ENCODE peak calls at places on chromosome 4, in nine cellular contexts. K is cardiac fibroblast, U is H9, X is fibroblast of pulmonary artery, T is WERI-Rb-1, M is IMR-90, C is cardiac muscle cell, J is OCI-LY7, W is GM20000. G is an unnamed sample.

GRCh38 chr4:110120506-110120905 is 77.9 kb downstream of the ELOVL6 start:
- DNase-seq in U (no peak), X (no peak), J (no peak), M (no peak), W (no peak), C (no peak), K (no peak), T (no peak), G (no peak)

GRCh38 chr4:67198757-67199156 is 346.5 kb downstream of the CENPC start:
- DNase-seq in C (peak; percentile 48), X (peak; percentile 77), W (no peak), K (peak; percentile 63), T (peak; percentile 30), J (peak; percentile 4), U (peak; percentile 31), M (no peak), G (no peak)

GRCh38 chr4:127251423-127251822 is 381.3 kb upstream of the INTU start:
- DNase-seq in K (no peak), U (no peak), C (no peak), J (no peak), M (peak; percentile 62), X (peak; percentile 34), T (no peak), W (no peak), G (no peak)

GRCh38 chr4:74631338-74631737 is 163.0 kb downstream of the BTC start:
- DNase-seq in J (no peak), T (no peak), M (no peak), C (no peak), U (no peak), X (peak; percentile 79), K (peak; percentile 91), W (no peak), G (no peak)

GRCh38 chr4:133156096-133156495 is 7.0 kb downstream of the PCDH10 start:
- DNase-seq in W (no peak), K (no peak), M (no peak), U (no peak), J (no peak), X (no peak), C (no peak), T (no peak), G (no peak)

GRCh38 chr4:85724801-85725548 is 250.0 kb downstream of the ARHGAP24 start:
- DNase-seq in T (no peak), K (no peak), J (peak; percentile 49), W (no peak), M (no peak), U (no peak), C (no peak), X (peak; percentile 60), G (no peak)

GRCh38 chr4:147924604-147925412 is 192.9 kb downstream of the ARHGAP10 start:
- DNase-seq in T (peak; percentile 60), W (no peak), K (peak; percentile 42), J (no peak), M (peak; percentile 40), X (peak; percentile 60), U (peak; percentile 58), C (peak; percentile 39), G (peak; percentile 14)

GRCh38 chr4:171794528-171794927 is 18.7 kb upstream of the GALNTL6 start:
- DNase-seq in T (peak; percentile 14), M (no peak), W (no peak), X (no peak), C (peak; percentile 27), U (no peak), K (no peak), J (no peak), G (no peak)

GRCh38 chr4:84167579-84167978 is 331.5 kb downstream of the NKX6-1 start:
- DNase-seq in U (peak; percentile 69), W (no peak), J (no peak), T (peak; percentile 80), M (no peak), X (no peak), K (no peak), C (peak; percentile 25), G (no peak)

GRCh38 chr4:167221074-167221473 is 13.2 kb downstream of the SPOCK3 start:
- DNase-seq in K (no peak), W (no peak), M (no peak), U (no peak), J (no peak), T (no peak), C (no peak), X (no peak), G (no peak)

GRCh38 chr4:2948895-2949781 is 14.1 kb downstream of the NOP14 start:
- DNase-seq in J (peak; percentile 31), M (no peak), T (peak; percentile 62), U (peak; percentile 41), W (no peak), C (peak; percentile 51), X (peak; percentile 41), K (peak; percentile 43), G (peak; percentile 32)
- TF ChIP-seq CTCF in J (peak; percentile 69), M (peak; percentile 22), T (peak; percentile 90), U (peak; percentile 59), W (peak; percentile 26), C (peak; percentile 36), X (peak; percentile 54), K (peak; percentile 46), G (peak; percentile 76)

GRCh38 chr4:99857302-99857701 is 36.9 kb downstream of the LAMTOR3 start:
- DNase-seq in K (no peak), C (no peak), X (no peak), T (no peak), J (no peak), W (no peak), M (no peak), U (no peak), G (no peak)

GRCh38 chr4:99856166-99856565 is 38.1 kb downstream of the LAMTOR3 start:
- DNase-seq in K (peak; percentile 64), C (no peak), W (no peak), T (no peak), J (no peak), U (no peak), X (peak; percentile 62), M (peak; percentile 50), G (peak; percentile 15)

GRCh38 chr4:99853993-99854392 is 37.4 kb downstream of the DAPP1 start:
- DNase-seq in X (no peak), J (no peak), T (no peak), U (no peak), K (no peak), W (no peak), M (no peak), C (no peak), G (no peak)

GRCh38 chr4:99853190-99853589 is 36.6 kb downstream of the DAPP1 start:
- DNase-seq in J (no peak), W (no peak), M (no peak), T (no peak), K (no peak), U (no peak), C (no peak), X (no peak), G (no peak)

DNA sequence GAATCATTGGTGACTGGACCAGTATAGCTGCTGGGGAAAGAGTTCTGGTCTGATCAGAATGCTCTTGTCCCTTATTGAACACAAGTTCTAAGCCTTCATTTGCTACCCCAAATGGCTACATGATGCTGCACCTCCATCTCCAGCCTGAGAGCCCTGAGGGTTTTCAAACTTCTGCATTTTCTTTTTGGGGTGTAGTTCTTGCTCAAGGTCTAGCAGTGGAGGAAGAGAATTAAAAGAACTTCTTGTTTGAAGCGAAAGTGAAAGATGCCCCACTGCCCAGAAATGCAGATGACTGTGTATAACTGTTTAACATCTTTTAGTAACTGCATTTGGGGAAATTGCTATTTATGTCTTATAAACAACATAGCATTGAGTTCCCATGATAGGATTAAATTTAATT is 38.5 kb downstream of the LAMTOR3 start:
- DNase-seq in J (peak; percentile 48), K (no peak), X (no peak), M (no peak), U (no peak), T (no peak), W (peak; percentile 34), C (no peak), G (no peak)
- TF ChIP-seq CTCF in J (no peak), K (no peak), X (no peak), M (no peak), U (no peak), T (no peak), W (no peak), C (no peak), G (no peak)

GRCh38 chr4:105140684-105141490 is 5.8 kb upstream of the TET2 start:
- DNase-seq in K (peak; percentile 51), T (peak; percentile 43), U (no peak), J (peak; percentile 55), W (peak; percentile 31), M (no peak), X (peak; percentile 37), C (peak; percentile 65), G (no peak)
- TF ChIP-seq CTCF in K (peak; percentile 55), T (peak; percentile 68), U (peak; percentile 76), J (peak; percentile 88), W (peak; percentile 29), M (peak; percentile 65), X (peak; percentile 64), C (peak; percentile 65), G (peak; percentile 79)

DNA sequence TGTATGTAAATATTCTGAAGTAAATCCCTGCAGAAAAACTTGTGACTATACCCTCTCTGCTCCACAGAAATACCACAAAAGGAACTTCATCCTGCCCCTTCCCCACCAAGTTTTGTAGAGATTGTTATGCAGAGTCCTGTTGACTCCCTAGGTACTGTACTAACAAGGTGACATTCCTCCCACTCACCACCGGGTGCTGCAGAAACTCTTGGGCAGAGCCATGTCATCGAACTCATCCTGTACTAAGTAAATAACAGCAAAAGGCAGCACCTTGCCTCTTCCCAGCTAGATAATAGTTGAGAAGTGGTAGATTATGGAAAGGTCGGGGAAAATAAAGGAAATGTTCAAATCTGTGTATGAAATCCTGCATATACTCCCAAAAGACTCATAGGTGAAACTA is 233.3 kb downstream of the STPG2 start:
- DNase-seq in M (no peak), C (peak; percentile 5), T (peak; percentile 34), J (peak; percentile 11), X (no peak), U (peak; percentile 56), W (no peak), K (peak; percentile 0), G (no peak)
- TF ChIP-seq CTCF in M (no peak), C (no peak), T (peak; percentile 64), J (peak; percentile 66), X (no peak), U (peak; percentile 57), W (no peak), K (peak; percentile 8), G (no peak)

G was measured in HFFc6.